ENCODE peak calls at places on chromosomes 1 and 21, in eight cellular contexts. One of them, this sample, is unnamed. For H3K4me1, the result is how much of the 10 kb centered on the place peaks cover.

GRCh38 chr1:98101364-98101763 is 180.5 kb upstream of the DPYD start:
- DNase-seq in pancreas: no peak
- DNase-seq in small intestine: no peak
- DNase-seq in neuronal stem cell: no peak
- DNase-seq in fibroblast of lung: no peak
- DNase-seq in mesenchymal stem cell: no peak
- DNase-seq in astrocyte: no peak
- DNase-seq in cardiac muscle cell: no peak
- DNase-seq in this sample: no peak

GRCh38 chr1:202241376-202242079 is 47.9 kb downstream of the LGR6 start:
- DNase-seq in pancreas: peak
- DNase-seq in small intestine: no peak
- DNase-seq in neuronal stem cell: no peak
- DNase-seq in fibroblast of lung: no peak
- DNase-seq in mesenchymal stem cell: no peak
- DNase-seq in astrocyte: no peak
- DNase-seq in cardiac muscle cell: no peak
- DNase-seq in this sample: no peak

GRCh38 chr1:7610936-7611335 is 160.2 kb upstream of the VAMP3 start:
- DNase-seq in pancreas: no peak
- DNase-seq in small intestine: no peak
- DNase-seq in neuronal stem cell: no peak
- DNase-seq in fibroblast of lung: no peak
- DNase-seq in mesenchymal stem cell: no peak
- DNase-seq in astrocyte: no peak
- DNase-seq in cardiac muscle cell: no peak
- DNase-seq in this sample: no peak

GRCh38 chr1:158810311-158810710 is 20.8 kb upstream of the MNDA start:
- DNase-seq in pancreas: no peak
- DNase-seq in small intestine: no peak
- DNase-seq in neuronal stem cell: no peak
- DNase-seq in fibroblast of lung: no peak
- DNase-seq in mesenchymal stem cell: no peak
- DNase-seq in astrocyte: no peak
- DNase-seq in cardiac muscle cell: no peak
- DNase-seq in this sample: no peak

GRCh38 chr1:196180847-196181593 is 427.2 kb downstream of the KCNT2 start:
- DNase-seq in pancreas: no peak
- DNase-seq in small intestine: no peak
- DNase-seq in neuronal stem cell: no peak
- DNase-seq in fibroblast of lung: peak
- DNase-seq in mesenchymal stem cell: peak
- DNase-seq in astrocyte: peak
- DNase-seq in cardiac muscle cell: peak
- DNase-seq in this sample: peak

GRCh38 chr1:54117815-54118563 is 34.8 kb downstream of the CDCP2 start:
- DNase-seq in pancreas: no peak
- DNase-seq in small intestine: no peak
- DNase-seq in neuronal stem cell: no peak
- DNase-seq in fibroblast of lung: peak
- DNase-seq in mesenchymal stem cell: no peak
- DNase-seq in astrocyte: peak
- DNase-seq in cardiac muscle cell: no peak
- DNase-seq in this sample: peak

GRCh38 chr21:17370263-17370662 is 142.6 kb upstream of the CXADR start:
- DNase-seq in pancreas: no peak
- DNase-seq in small intestine: no peak
- DNase-seq in neuronal stem cell: no peak
- DNase-seq in fibroblast of lung: no peak
- DNase-seq in mesenchymal stem cell: no peak
- DNase-seq in astrocyte: no peak
- DNase-seq in cardiac muscle cell: no peak
- DNase-seq in this sample: peak

GRCh38 chr1:10160173-10160572 is 50.2 kb upstream of the KIF1B start:
- DNase-seq in pancreas: no peak
- DNase-seq in small intestine: peak
- DNase-seq in neuronal stem cell: no peak
- DNase-seq in fibroblast of lung: no peak
- DNase-seq in mesenchymal stem cell: no peak
- DNase-seq in astrocyte: no peak
- DNase-seq in cardiac muscle cell: no peak
- DNase-seq in this sample: no peak

GRCh38 chr1:221392453-221392852 is 349.4 kb downstream of the DUSP10 start:
- DNase-seq in pancreas: no peak
- DNase-seq in small intestine: no peak
- DNase-seq in neuronal stem cell: no peak
- DNase-seq in fibroblast of lung: peak
- DNase-seq in mesenchymal stem cell: peak
- DNase-seq in astrocyte: peak
- DNase-seq in cardiac muscle cell: peak
- DNase-seq in this sample: peak

GRCh38 chr1:170857955-170858354 is 77.4 kb upstream of the MROH9 start:
- DNase-seq in pancreas: no peak
- DNase-seq in small intestine: no peak
- DNase-seq in neuronal stem cell: peak
- DNase-seq in fibroblast of lung: no peak
- DNase-seq in mesenchymal stem cell: no peak
- DNase-seq in astrocyte: no peak
- DNase-seq in cardiac muscle cell: no peak
- DNase-seq in this sample: no peak

GRCh38 chr1:21955474-21956281 is 18.6 kb upstream of the HSPG2 start:
- DNase-seq in pancreas: no peak
- DNase-seq in small intestine: no peak
- DNase-seq in neuronal stem cell: no peak
- DNase-seq in fibroblast of lung: no peak
- DNase-seq in mesenchymal stem cell: no peak
- DNase-seq in astrocyte: no peak
- DNase-seq in cardiac muscle cell: no peak
- DNase-seq in this sample: peak

GRCh38 chr1:12650001-12650421 is 6.1 kb downstream of the AADACL4 start:
- DNase-seq in pancreas: no peak
- DNase-seq in small intestine: no peak
- DNase-seq in neuronal stem cell: no peak
- DNase-seq in fibroblast of lung: peak
- DNase-seq in mesenchymal stem cell: no peak
- DNase-seq in astrocyte: peak
- DNase-seq in cardiac muscle cell: peak
- DNase-seq in this sample: no peak

GRCh38 chr1:94471271-94471670 is 53.1 kb downstream of the ABCD3 start:
- DNase-seq in pancreas: no peak
- DNase-seq in small intestine: no peak
- DNase-seq in neuronal stem cell: no peak
- DNase-seq in fibroblast of lung: no peak
- DNase-seq in mesenchymal stem cell: no peak
- DNase-seq in astrocyte: no peak
- DNase-seq in cardiac muscle cell: no peak
- DNase-seq in this sample: no peak

GRCh38 chr1:59434336-59434735 is 137.4 kb downstream of the FGGY start:
- DNase-seq in pancreas: no peak
- DNase-seq in small intestine: no peak
- DNase-seq in neuronal stem cell: no peak
- DNase-seq in fibroblast of lung: peak
- DNase-seq in mesenchymal stem cell: peak
- DNase-seq in astrocyte: peak
- DNase-seq in cardiac muscle cell: no peak
- DNase-seq in this sample: no peak

GRCh38 chr21:25638634-25639166 is 358 bp upstream of the JAM2 start:
- DNase-seq in pancreas: no peak
- DNase-seq in small intestine: no peak
- DNase-seq in neuronal stem cell: peak
- DNase-seq in fibroblast of lung: peak
- DNase-seq in mesenchymal stem cell: peak
- DNase-seq in astrocyte: no peak
- DNase-seq in cardiac muscle cell: peak
- DNase-seq in this sample: no peak

GRCh38 chr21:25639922-25640670 is 1.0 kb downstream of the JAM2 start:
- DNase-seq in pancreas: peak
- DNase-seq in small intestine: no peak
- DNase-seq in neuronal stem cell: peak
- DNase-seq in fibroblast of lung: peak
- DNase-seq in mesenchymal stem cell: peak
- DNase-seq in astrocyte: no peak
- DNase-seq in cardiac muscle cell: no peak
- DNase-seq in this sample: no peak

GRCh38 chr21:25639167-25639921 is at the start of gene JAM2:
- DNase-seq in pancreas: peak
- DNase-seq in small intestine: no peak
- DNase-seq in neuronal stem cell: peak
- DNase-seq in fibroblast of lung: peak
- DNase-seq in mesenchymal stem cell: peak
- DNase-seq in astrocyte: peak
- DNase-seq in cardiac muscle cell: peak
- DNase-seq in this sample: no peak

GRCh38 chr21:25636727-25637126 is 2.3 kb upstream of the JAM2 start:
- DNase-seq in pancreas: no peak
- DNase-seq in small intestine: no peak
- DNase-seq in neuronal stem cell: no peak
- DNase-seq in fibroblast of lung: peak
- DNase-seq in mesenchymal stem cell: no peak
- DNase-seq in astrocyte: no peak
- DNase-seq in cardiac muscle cell: no peak
- DNase-seq in this sample: peak

GRCh38 chr21:25637846-25638245 is 1.2 kb upstream of the JAM2 start:
- DNase-seq in pancreas: no peak
- DNase-seq in small intestine: no peak
- DNase-seq in neuronal stem cell: no peak
- DNase-seq in fibroblast of lung: no peak
- DNase-seq in mesenchymal stem cell: no peak
- DNase-seq in astrocyte: no peak
- DNase-seq in cardiac muscle cell: no peak
- DNase-seq in this sample: no peak
- H3K27ac ChIP-seq in pancreas: no peak
- H3K27ac ChIP-seq in small intestine: no peak
- H3K27ac ChIP-seq in neuronal stem cell: no peak
- H3K27ac ChIP-seq in fibroblast of lung: no peak
- H3K27ac ChIP-seq in mesenchymal stem cell: no peak
- H3K27ac ChIP-seq in astrocyte: no peak
- H3K27ac ChIP-seq in cardiac muscle cell: no peak
- H3K27ac ChIP-seq in this sample: no peak

DNA sequence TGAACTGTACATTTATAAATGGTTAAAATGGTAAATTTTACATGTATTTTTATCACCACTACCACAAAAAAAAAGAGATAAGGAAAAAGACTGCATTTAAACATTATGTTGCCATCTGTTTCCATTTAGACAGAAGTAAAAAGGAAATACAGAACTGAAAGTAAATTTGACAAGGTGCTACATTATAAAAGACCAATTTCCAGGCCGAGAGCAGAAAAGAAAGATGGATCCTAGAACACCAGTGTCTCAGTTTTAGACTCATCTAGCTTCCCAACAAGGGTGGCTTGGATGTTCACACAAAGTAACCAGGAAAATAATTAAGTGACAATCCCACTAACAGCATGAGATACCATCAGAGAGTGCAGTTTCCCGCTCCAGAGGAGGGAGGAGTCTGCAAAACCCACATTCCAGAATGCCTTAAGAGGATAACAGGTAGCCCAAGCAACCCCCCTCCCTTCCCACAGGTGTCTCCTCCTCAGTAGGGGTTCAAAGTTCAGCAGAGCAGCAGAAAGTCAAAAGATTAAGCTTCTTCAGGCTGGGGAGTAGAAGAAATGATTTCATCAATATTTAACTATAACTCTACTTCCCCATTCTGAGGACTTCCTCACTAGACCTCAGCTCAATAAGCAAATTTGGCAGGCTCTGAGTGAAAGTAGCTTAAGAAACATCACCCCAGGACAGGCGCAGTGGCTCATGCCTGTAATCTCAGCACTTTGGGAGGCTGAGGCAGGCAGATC is 11.8 kb downstream of the TPM3 start:
- DNase-seq in pancreas: no peak
- DNase-seq in small intestine: peak
- DNase-seq in neuronal stem cell: no peak
- DNase-seq in fibroblast of lung: no peak
- DNase-seq in mesenchymal stem cell: no peak
- DNase-seq in astrocyte: no peak
- DNase-seq in cardiac muscle cell: no peak
- DNase-seq in this sample: no peak
- H3K4me1 ChIP-seq in pancreas: under half
- H3K4me1 ChIP-seq in small intestine: under half
- H3K4me1 ChIP-seq in neuronal stem cell: under half
- H3K4me1 ChIP-seq in fibroblast of lung: under half
- H3K4me1 ChIP-seq in mesenchymal stem cell: under half
- H3K4me1 ChIP-seq in astrocyte: under half
- H3K4me1 ChIP-seq in cardiac muscle cell: under half
- H3K4me1 ChIP-seq in this sample: under half

DNA sequence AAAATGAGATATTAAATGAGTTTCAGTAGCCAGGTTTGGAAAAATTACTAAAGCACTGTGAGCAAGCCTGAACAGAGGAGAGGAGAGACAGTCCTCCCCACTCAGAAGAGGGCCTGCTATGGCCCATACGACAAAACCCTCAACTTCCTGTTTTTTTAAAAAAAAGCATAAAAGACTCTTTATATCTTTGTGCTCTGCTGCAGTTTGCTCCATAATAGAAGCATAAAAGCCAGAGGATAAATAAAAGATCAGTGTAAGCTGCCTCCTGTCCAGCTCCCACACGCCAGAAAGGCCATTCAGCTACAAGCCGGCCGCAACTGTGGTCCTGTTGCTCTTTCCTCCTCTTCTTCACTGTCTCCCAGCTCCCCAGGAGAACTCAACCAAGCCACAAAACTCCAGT is 37.8 kb downstream of the NID1 start:
- DNase-seq in pancreas: no peak
- DNase-seq in small intestine: no peak
- DNase-seq in neuronal stem cell: no peak
- DNase-seq in fibroblast of lung: no peak
- DNase-seq in mesenchymal stem cell: no peak
- DNase-seq in astrocyte: no peak
- DNase-seq in cardiac muscle cell: no peak
- DNase-seq in this sample: no peak
- H3K27ac ChIP-seq in pancreas: no peak
- H3K27ac ChIP-seq in small intestine: no peak
- H3K27ac ChIP-seq in neuronal stem cell: no peak
- H3K27ac ChIP-seq in fibroblast of lung: no peak
- H3K27ac ChIP-seq in mesenchymal stem cell: no peak
- H3K27ac ChIP-seq in astrocyte: no peak
- H3K27ac ChIP-seq in cardiac muscle cell: no peak
- H3K27ac ChIP-seq in this sample: no peak

GRCh38 chr1:15622707-15623373 is 5.6 kb downstream of the DDI2 start:
- DNase-seq in pancreas: no peak
- DNase-seq in small intestine: no peak
- DNase-seq in neuronal stem cell: no peak
- DNase-seq in fibroblast of lung: no peak
- DNase-seq in mesenchymal stem cell: no peak
- DNase-seq in astrocyte: no peak
- DNase-seq in cardiac muscle cell: no peak
- DNase-seq in this sample: no peak
- H3K4me1 ChIP-seq in pancreas: under half
- H3K4me1 ChIP-seq in small intestine: under half
- H3K4me1 ChIP-seq in neuronal stem cell: under half
- H3K4me1 ChIP-seq in fibroblast of lung: under half
- H3K4me1 ChIP-seq in mesenchymal stem cell: under half
- H3K4me1 ChIP-seq in astrocyte: under half
- H3K4me1 ChIP-seq in cardiac muscle cell: under half
- H3K4me1 ChIP-seq in this sample: under half

DNA sequence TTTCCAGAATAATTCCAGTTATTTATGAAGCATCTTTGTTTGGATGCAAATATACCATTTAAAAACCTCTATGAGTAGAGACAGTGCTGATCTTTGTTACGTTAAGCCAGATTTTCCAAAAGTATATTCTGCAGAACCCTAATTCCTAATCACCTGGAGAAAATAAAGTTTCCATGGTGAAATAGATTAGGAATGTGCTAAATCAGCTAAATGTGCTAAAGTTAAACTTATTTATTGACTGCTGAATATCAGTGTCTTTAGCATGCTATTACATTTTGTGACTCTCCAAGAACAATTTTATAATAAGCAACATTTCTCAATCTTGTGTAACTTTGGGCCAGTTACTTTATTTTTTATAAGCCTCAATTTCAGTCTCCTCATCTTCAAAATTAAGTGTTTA is 196.3 kb upstream of the NFIA start:
- DNase-seq in pancreas: no peak
- DNase-seq in small intestine: no peak
- DNase-seq in neuronal stem cell: no peak
- DNase-seq in fibroblast of lung: no peak
- DNase-seq in mesenchymal stem cell: no peak
- DNase-seq in astrocyte: no peak
- DNase-seq in cardiac muscle cell: no peak
- DNase-seq in this sample: no peak
- H3K27ac ChIP-seq in pancreas: no peak
- H3K27ac ChIP-seq in small intestine: no peak
- H3K27ac ChIP-seq in neuronal stem cell: no peak
- H3K27ac ChIP-seq in fibroblast of lung: no peak
- H3K27ac ChIP-seq in mesenchymal stem cell: no peak
- H3K27ac ChIP-seq in astrocyte: no peak
- H3K27ac ChIP-seq in cardiac muscle cell: peak
- H3K27ac ChIP-seq in this sample: no peak